ENCODE peak calls at places on chromosomes 3 and 15, in seven cellular contexts. D is right lobe of liver; S is spleen; Z is A549; F is neural progenitor cell; H is effector CD4-positive, alpha-beta T cell; G is neural crest cell. R is an unnamed sample.

GRCh38 chr3:151268267-151269235 is 9.8 kb downstream of the P2RY14 start:
- DNase-seq in H (no peak), F (no peak), Z (no peak), D (no peak), G (no peak), S (no peak), R (no peak)

GRCh38 chr3:156207802-156208685 is 87.7 kb downstream of the KCNAB1 start:
- DNase-seq in Z (no peak), G (no peak), S (no peak), H (no peak), F (no peak), D (no peak), R (no peak)

GRCh38 chr15:57496946-57497944 is 94.5 kb upstream of the MYZAP start:
- DNase-seq in S (no peak), F (no peak), D (peak; percentile 33), Z (no peak), H (no peak), G (no peak), R (no peak)

GRCh38 chr15:51132384-51133139 is 37.9 kb upstream of the TNFAIP8L3 start:
- DNase-seq in D (no peak), G (peak; percentile 34), Z (peak; percentile 55), F (peak; percentile 61), S (no peak), H (no peak), R (peak; percentile 33)

GRCh38 chr15:69463182-69463756 is 10.7 kb downstream of the RPLP1 start:
- DNase-seq in D (no peak), G (no peak), F (no peak), S (no peak), H (no peak), Z (no peak), R (no peak)

GRCh38 chr3:109275702-109276293 is 40.5 kb downstream of the DPPA2 start:
- DNase-seq in H (no peak), Z (peak; percentile 40), D (peak; percentile 50), G (peak; percentile 58), S (no peak), F (peak; percentile 86), R (peak; percentile 41)

GRCh38 chr15:68691667-68692066 is 112.9 kb downstream of the CORO2B start:
- DNase-seq in D (no peak), G (no peak), S (peak; percentile 48), H (no peak), F (no peak), Z (no peak), R (no peak)

GRCh38 chr3:123695731-123696640 is 111.1 kb upstream of the HACD2 start:
- DNase-seq in G (no peak), Z (no peak), H (no peak), F (no peak), D (no peak), S (no peak), R (no peak)

GRCh38 chr15:49877117-49877860 is 241.7 kb downstream of the ATP8B4 start:
- DNase-seq in D (no peak), Z (no peak), S (no peak), G (no peak), F (no peak), H (no peak), R (no peak)

GRCh38 chr3:40337136-40338108 is 27.9 kb downstream of the EIF1B start:
- DNase-seq in G (no peak), F (no peak), H (no peak), D (no peak), S (no peak), Z (no peak), R (no peak)

GRCh38 chr3:128456776-128457715 is 9.6 kb downstream of the DNAJB8 start:
- DNase-seq in G (no peak), D (no peak), Z (no peak), S (no peak), F (peak; percentile 58), H (no peak), R (no peak)

GRCh38 chr15:52663895-52664294 is 15.3 kb downstream of the ATOSA start:
- DNase-seq in G (no peak), D (no peak), Z (no peak), H (no peak), F (no peak), S (no peak), R (no peak)

GRCh38 chr15:98518823-98519561 is 129.3 kb upstream of the IGF1R start:
- DNase-seq in G (peak; percentile 44), S (no peak), F (peak; percentile 90), H (peak; percentile 17), Z (peak; percentile 86), D (no peak), R (peak; percentile 61)

GRCh38 chr15:35705885-35706590 is 160.1 kb upstream of the DPH6 start:
- DNase-seq in F (no peak), D (no peak), H (no peak), Z (no peak), G (no peak), S (no peak), R (no peak)

GRCh38 chr3:58998476-58999117 is 51.2 kb downstream of the CFAP20DC start:
- DNase-seq in S (no peak), G (no peak), Z (peak; percentile 64), F (no peak), D (no peak), H (no peak), R (no peak)

GRCh38 chr15:64717735-64718495 is 57.5 kb downstream of the RBPMS2 start:
- DNase-seq in Z (no peak), D (no peak), S (peak; percentile 41), G (no peak), H (no peak), F (no peak), R (no peak)

GRCh38 chr15:45573961-45574629 is 13.1 kb upstream of the BLOC1S6 start:
- DNase-seq in D (no peak), F (peak; percentile 81), Z (no peak), S (no peak), G (peak; percentile 69), H (peak; percentile 3), R (peak; percentile 79)

GRCh38 chr3:52136513-52136912 is 17.7 kb downstream of the POC1A start:
- DNase-seq in Z (no peak), F (no peak), D (peak; percentile 51), S (no peak), G (no peak), H (no peak), R (no peak)

GRCh38 chr15:49832421-49832980 is 211.7 kb downstream of the DTWD1 start:
- DNase-seq in Z (no peak), S (no peak), F (peak; percentile 58), H (no peak), D (peak; percentile 34), G (no peak), R (peak; percentile 27)

GRCh38 chr3:126419886-126420786 is 25.4 kb downstream of the CFAP100 start:
- DNase-seq in S (peak; percentile 65), F (no peak), Z (no peak), H (no peak), D (no peak), G (no peak), R (peak; percentile 33)

GRCh38 chr15:62886431-62887071 is 156.0 kb upstream of the TPM1 start:
- DNase-seq in S (no peak), F (peak; percentile 69), H (no peak), G (peak; percentile 20), D (no peak), Z (peak; percentile 41), R (no peak)

GRCh38 chr15:63539517-63539916 is 35.1 kb downstream of the USP3 start:
- DNase-seq in D (no peak), F (no peak), H (no peak), G (no peak), S (no peak), Z (no peak), R (no peak)

GRCh38 chr3:174936590-174936989 is 77.5 kb downstream of the NAALADL2 start:
- DNase-seq in H (no peak), S (no peak), Z (no peak), F (no peak), G (no peak), D (no peak), R (no peak)

GRCh38 chr3:38632989-38633388 is 16.5 kb downstream of the SCN5A start:
- DNase-seq in F (no peak), D (no peak), G (no peak), Z (no peak), S (peak; percentile 66), H (no peak), R (no peak)

GRCh38 chr3:43707998-43708397 is 17.3 kb downstream of the ABHD5 start:
- DNase-seq in F (no peak), Z (peak; percentile 33), D (no peak), H (no peak), S (no peak), G (no peak), R (no peak)

GRCh38 chr15:69666441-69666882 is 213.8 kb downstream of the RPLP1 start:
- DNase-seq in Z (no peak), D (no peak), F (no peak), G (no peak), H (no peak), S (peak; percentile 83), R (no peak)

GRCh38 chr3:107689355-107689754 is 166.6 kb downstream of the BBX start:
- DNase-seq in S (no peak), F (no peak), Z (no peak), D (no peak), G (no peak), H (no peak), R (no peak)

GRCh38 chr15:75902129-75902557 is 1.5 kb upstream of the FBXO22 start:
- DNase-seq in Z (no peak), G (no peak), S (no peak), F (peak; percentile 73), H (no peak), D (no peak), R (peak; percentile 58)

GRCh38 chr3:127144631-127145030 is 48.3 kb upstream of the PRR23E start:
- DNase-seq in G (no peak), Z (no peak), H (no peak), D (no peak), S (no peak), F (no peak), R (no peak)

GRCh38 chr3:67940200-67940952 is 286.0 kb upstream of the SUCLG2 start:
- DNase-seq in G (no peak), Z (no peak), F (no peak), H (no peak), D (peak; percentile 46), S (no peak), R (no peak)

GRCh38 chr3:11154036-11154952 is at the start of gene HRH1:
- DNase-seq in G (no peak), H (no peak), D (no peak), Z (no peak), F (peak; percentile 65), S (peak; percentile 64), R (no peak)

GRCh38 chr3:42020681-42021307 is 58.9 kb upstream of the ULK4 start:
- DNase-seq in S (no peak), D (no peak), F (no peak), Z (no peak), G (no peak), H (no peak), R (no peak)

GRCh38 chr3:133945696-133946095 is 50.0 kb upstream of the RAB6B start:
- DNase-seq in Z (no peak), D (no peak), S (no peak), F (no peak), H (no peak), G (no peak), R (no peak)

GRCh38 chr15:72155021-72155621 is 36.9 kb downstream of the SENP8 start:
- DNase-seq in D (peak; percentile 71), H (no peak), Z (peak; percentile 35), G (no peak), F (no peak), S (no peak), R (no peak)

GRCh38 chr3:152183473-152183872 is 85.3 kb upstream of the MBNL1 start:
- DNase-seq in S (no peak), Z (no peak), F (peak; percentile 64), H (peak; percentile 37), G (peak; percentile 15), D (no peak), R (peak; percentile 27)

GRCh38 chr15:41115088-41115651 is 910 bp downstream of the INO80 start:
- DNase-seq in H (no peak), D (no peak), G (no peak), F (peak; percentile 80), S (no peak), Z (no peak), R (peak; percentile 20)

GRCh38 chr3:157544501-157545139 is 41.4 kb upstream of the VEPH1 start:
- DNase-seq in Z (no peak), D (no peak), G (no peak), H (no peak), F (no peak), S (no peak), R (no peak)

GRCh38 chr3:120129718-120130117 is 35.5 kb upstream of the GSK3B start:
- DNase-seq in S (no peak), D (no peak), Z (no peak), H (no peak), G (no peak), F (no peak), R (no peak)